ENCODE peak calls at places on chromosomes 3 and 15, in seven cellular contexts. Z, S, B, Y, X, Q and M are unnamed samples.

GRCh38 chr15:64430000-64430735 is 30.2 kb upstream of the ZNF609 start:
- DNase-seq in Z (no peak), S (no peak), B (peak; percentile 80), Y (no peak), X (no peak), Q (peak; percentile 17), M (peak; percentile 60)

GRCh38 chr3:127684871-127685707 is 12.3 kb downstream of the ABTB1 start:
- DNase-seq in Z (peak; percentile 14), S (no peak), B (no peak), Y (no peak), X (no peak), Q (peak; percentile 4), M (no peak)

GRCh38 chr3:143597774-143598652 is 250.3 kb downstream of the SLC9A9 start:
- DNase-seq in Z (no peak), S (peak; percentile 82), B (no peak), Y (no peak), X (no peak), Q (no peak), M (no peak)

GRCh38 chr15:42737529-42738328 is 801 bp upstream of the CDAN1 start:
- DNase-seq in Z (no peak), S (peak; percentile 4), B (no peak), Y (no peak), X (no peak), Q (peak; percentile 31), M (no peak)

GRCh38 chr3:109257269-109257668 is 59.0 kb downstream of the DPPA2 start:
- DNase-seq in Z (no peak), S (no peak), B (no peak), Y (no peak), X (no peak), Q (no peak), M (no peak)

GRCh38 chr3:184453296-184453695 is 73.4 kb downstream of the CHRD start:
- DNase-seq in Z (no peak), S (no peak), B (no peak), Y (no peak), X (no peak), Q (no peak), M (no peak)

GRCh38 chr3:44982817-44983216 is 6.8 kb downstream of the EXOSC7 start:
- DNase-seq in Z (no peak), S (peak; percentile 26), B (no peak), Y (no peak), X (no peak), Q (no peak), M (no peak)

GRCh38 chr3:169255506-169255905 is 408.0 kb downstream of the MECOM start:
- DNase-seq in Z (no peak), S (no peak), B (no peak), Y (no peak), X (no peak), Q (no peak), M (no peak)

GRCh38 chr3:97793415-97794019 is 28.3 kb upstream of the CRYBG3 start:
- DNase-seq in Z (no peak), S (peak; percentile 63), B (peak; percentile 18), Y (no peak), X (no peak), Q (no peak), M (no peak)

GRCh38 chr15:34011476-34011875 is 27.5 kb downstream of the AVEN start:
- DNase-seq in Z (no peak), S (no peak), B (no peak), Y (no peak), X (no peak), Q (no peak), M (peak; percentile 7)

GRCh38 chr3:188309437-188310269 is 155.7 kb downstream of the LPP start:
- DNase-seq in Z (no peak), S (no peak), B (no peak), Y (no peak), X (no peak), Q (no peak), M (no peak)

GRCh38 chr3:185337231-185337816 is 25.6 kb upstream of the MAP3K13 start:
- DNase-seq in Z (no peak), S (peak; percentile 92), B (no peak), Y (no peak), X (no peak), Q (no peak), M (no peak)

GRCh38 chr3:195095035-195095703 is 175.8 kb downstream of the XXYLT1 start:
- DNase-seq in Z (no peak), S (no peak), B (no peak), Y (no peak), X (no peak), Q (no peak), M (no peak)

GRCh38 chr15:41501191-41501917 is 7.7 kb downstream of the ITPKA start:
- DNase-seq in Z (no peak), S (no peak), B (no peak), Y (no peak), X (no peak), Q (no peak), M (peak; percentile 86)

GRCh38 chr15:99123706-99124451 is 19.0 kb downstream of the SYNM start:
- DNase-seq in Z (peak; percentile 93), S (peak; percentile 86), B (peak; percentile 98), Y (no peak), X (no peak), Q (peak; percentile 84), M (peak; percentile 77)

GRCh38 chr3:129106320-129106719 is 15.3 kb downstream of the RAB43 start:
- DNase-seq in Z (no peak), S (no peak), B (no peak), Y (no peak), X (no peak), Q (peak; percentile 88), M (peak; percentile 42)

GRCh38 chr3:141377377-141377776 is 9.1 kb downstream of the ZBTB38 start:
- DNase-seq in Z (no peak), S (no peak), B (no peak), Y (no peak), X (no peak), Q (no peak), M (no peak)

GRCh38 chr3:127987309-127987995 is 64.8 kb upstream of the SEC61A1 start:
- DNase-seq in Z (no peak), S (no peak), B (no peak), Y (no peak), X (no peak), Q (no peak), M (no peak)

GRCh38 chr3:81758275-81758674 is 3.2 kb downstream of the GBE1 start:
- DNase-seq in Z (no peak), S (peak; percentile 40), B (peak; percentile 79), Y (no peak), X (no peak), Q (no peak), M (no peak)

GRCh38 chr15:66050264-66050663 is 181.0 kb downstream of the RAB11A start:
- DNase-seq in Z (no peak), S (no peak), B (no peak), Y (no peak), X (no peak), Q (no peak), M (no peak)

GRCh38 chr15:73683257-73683623 is 943 bp upstream of the CD276 start:
- DNase-seq in Z (no peak), S (no peak), B (no peak), Y (no peak), X (no peak), Q (no peak), M (no peak)
- H3K4me3 ChIP-seq in Z (peak overlapping the region; percentile 74), S (no peak overlapping the region), B (no peak overlapping the region), Y (no peak overlapping the region), X (no peak overlapping the region), Q (no peak overlapping the region), M (no peak overlapping the region)

DNA sequence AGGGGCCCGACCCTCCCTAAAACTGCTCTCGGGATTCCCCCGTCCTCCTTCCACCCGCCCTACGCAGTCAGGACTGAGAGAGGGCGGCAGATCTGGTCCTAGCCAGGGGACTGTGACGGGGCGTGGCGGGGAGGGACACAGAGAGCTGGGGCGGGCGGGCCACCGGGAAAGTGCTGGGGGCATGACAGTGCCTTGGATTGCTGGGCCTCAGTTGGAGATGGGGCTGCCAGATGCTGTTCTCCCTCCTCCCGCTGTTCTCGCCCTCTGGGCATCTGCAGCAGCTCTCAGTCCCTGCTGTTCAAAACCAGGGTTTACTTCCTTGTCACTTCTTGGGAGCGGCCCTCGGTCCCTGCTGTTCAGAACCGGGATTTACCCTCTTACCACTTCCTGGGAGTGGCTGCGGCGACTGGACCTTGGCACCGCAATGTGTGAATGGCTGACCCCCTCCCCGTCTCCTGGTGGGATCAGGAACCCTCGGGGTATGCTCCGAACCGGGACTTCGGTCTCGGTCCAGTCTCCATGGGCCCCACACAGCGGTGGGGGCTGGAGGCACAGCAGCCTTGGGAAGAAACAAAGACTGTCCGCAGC is 1.8 kb upstream of the RPP25 start:
- DNase-seq in Z (no peak), S (no peak), B (peak; percentile 40), Y (no peak), X (no peak), Q (no peak), M (peak; percentile 77)
- H3K4me3 ChIP-seq in Z (peak overlapping the region; percentile 69), S (peak overlapping the region; percentile 10), B (peak overlapping the region; percentile 53), Y (peak overlapping the region; percentile 18), X (peak overlapping the region; percentile 68), Q (no peak overlapping the region), M (peak overlapping the region; percentile 73)

GRCh38 chr3:192410684-192410960 is 316.7 kb downstream of the FGF12 start:
- DNase-seq in Z (peak; percentile 31), S (no peak), B (no peak), Y (no peak), X (no peak), Q (no peak), M (no peak)
- H3K4me3 ChIP-seq in Z (peak overlapping the region; percentile 72), S (no peak overlapping the region), B (no peak overlapping the region), Y (no peak overlapping the region), X (no peak overlapping the region), Q (peak overlapping the region; percentile 62), M (peak overlapping the region; percentile 79)

GRCh38 chr15:63155486-63155885 is 1.8 kb downstream of the RPS27L start:
- DNase-seq in Z (no peak), S (no peak), B (no peak), Y (no peak), X (no peak), Q (no peak), M (no peak)
- H3K4me3 ChIP-seq in Z (peak overlapping the region; percentile 94), S (no peak overlapping the region), B (peak overlapping the region; percentile 80), Y (no peak overlapping the region), X (peak overlapping the region; percentile 84), Q (no peak overlapping the region), M (no peak overlapping the region)